ENCODE peak calls at places on chromosomes 12 and 14, in four cellular contexts. E is thoracic aorta, Z is endothelial cell, J is mesothelial cell of epicardium. P is an unnamed sample.

GRCh38 chr14:37443461-37443860 is 151.6 kb downstream of the FOXA1 start:
- DNase-seq in E (no peak), Z (no peak), J (no peak), P (no peak)

GRCh38 chr12:19826988-19827550 is 387.8 kb downstream of the AEBP2 start:
- DNase-seq in E (no peak), Z (no peak), J (no peak), P (no peak)

GRCh38 chr12:79083181-79083580 is 218.6 kb downstream of the SYT1 start:
- DNase-seq in E (no peak), Z (no peak), J (no peak), P (no peak)

GRCh38 chr12:62934799-62935674 is at the start of gene PPM1H:
- DNase-seq in E (no peak), Z (peak; percentile 88), J (peak; percentile 53), P (peak; percentile 66)

GRCh38 chr12:120290541-120291312 is 976 bp downstream of the RNU4-2 start:
- DNase-seq in E (no peak), Z (peak; percentile 43), J (no peak), P (peak; percentile 29)

GRCh38 chr14:32941668-32942065 is 3.0 kb downstream of the NPAS3 start:
- DNase-seq in E (no peak), Z (no peak), J (no peak), P (no peak)

GRCh38 chr12:34295366-34296142 is 273.3 kb downstream of the ALG10 start:
- DNase-seq in E (no peak), Z (no peak), J (peak; percentile 11), P (no peak)

GRCh38 chr12:62588916-62589315 is 122.3 kb downstream of the MON2 start:
- DNase-seq in E (no peak), Z (no peak), J (no peak), P (no peak)

GRCh38 chr12:65658360-65658759 is 165.9 kb upstream of the HMGA2 start:
- DNase-seq in E (no peak), Z (no peak), J (no peak), P (no peak)

GRCh38 chr14:70707138-70708038 is 65.7 kb downstream of the TTC9 start:
- DNase-seq in E (no peak), Z (no peak), J (no peak), P (no peak)

GRCh38 chr12:14216405-14217294 is 148.8 kb upstream of the ATF7IP start:
- DNase-seq in E (no peak), Z (no peak), J (no peak), P (no peak)

GRCh38 chr14:51860836-51861583 is 598 bp downstream of the GNG2 start:
- DNase-seq in E (no peak), Z (no peak), J (no peak), P (no peak)

GRCh38 chr12:90546511-90546910 is 408.5 kb downstream of the CCER1 start:
- DNase-seq in E (no peak), Z (no peak), J (no peak), P (no peak)

GRCh38 chr12:11814362-11814761 is 164.9 kb downstream of the ETV6 start:
- DNase-seq in E (no peak), Z (no peak), J (no peak), P (no peak)

GRCh38 chr14:50039734-50040400 is 76.5 kb downstream of the VCPKMT start:
- DNase-seq in E (no peak), Z (no peak), J (no peak), P (no peak)

GRCh38 chr14:21264025-21264801 is 5.0 kb downstream of the HNRNPC start:
- DNase-seq in E (no peak), Z (no peak), J (no peak), P (no peak)

GRCh38 chr12:26028953-26029740 is 70.7 kb downstream of the RASSF8 start:
- DNase-seq in E (no peak), Z (peak; percentile 45), J (no peak), P (peak; percentile 43)

GRCh38 chr14:79568566-79568965 is 642.7 kb downstream of the DIO2 start:
- DNase-seq in E (no peak), Z (no peak), J (no peak), P (no peak)

GRCh38 chr14:103122578-103123127 is 608 bp upstream of the TNFAIP2 start:
- DNase-seq in E (no peak), Z (peak; percentile 52), J (no peak), P (no peak)

GRCh38 chr14:103124501-103125001 is 1.3 kb downstream of the TNFAIP2 start:
- DNase-seq in E (no peak), Z (no peak), J (peak; percentile 17), P (no peak)

GRCh38 chr14:103123634-103124500 is 606 bp downstream of the TNFAIP2 start:
- DNase-seq in E (no peak), Z (peak; percentile 62), J (peak; percentile 14), P (no peak)

GRCh38 chr14:103121846-103122577 is 1.2 kb upstream of the TNFAIP2 start:
- DNase-seq in E (no peak), Z (peak; percentile 79), J (peak; percentile 82), P (no peak)

GRCh38 chr14:103123128-103123633 is at the start of gene TNFAIP2:
- DNase-seq in E (no peak), Z (peak; percentile 58), J (no peak), P (no peak)
- TF ChIP-seq CTCF in E (no peak), Z (no peak), J (no peak), P (no peak)

GRCh38 chr12:22978962-22979361 is 354.0 kb downstream of the ETNK1 start:
- DNase-seq in E (no peak), Z (no peak), J (no peak), P (no peak)

GRCh38 chr12:22979854-22980253 is 354.9 kb downstream of the ETNK1 start:
- DNase-seq in E (no peak), Z (no peak), J (no peak), P (no peak)

GRCh38 chr12:22982635-22983034 is 357.7 kb downstream of the ETNK1 start:
- DNase-seq in E (no peak), Z (no peak), J (no peak), P (no peak)

GRCh38 chr12:22986997-22987396 is 362.0 kb downstream of the ETNK1 start:
- DNase-seq in E (no peak), Z (no peak), J (no peak), P (no peak)

GRCh38 chr12:22981711-22982110 is 356.7 kb downstream of the ETNK1 start:
- DNase-seq in E (no peak), Z (no peak), J (no peak), P (no peak)
- TF ChIP-seq CTCF in E (no peak), Z (no peak), J (no peak), P (no peak)

DNA sequence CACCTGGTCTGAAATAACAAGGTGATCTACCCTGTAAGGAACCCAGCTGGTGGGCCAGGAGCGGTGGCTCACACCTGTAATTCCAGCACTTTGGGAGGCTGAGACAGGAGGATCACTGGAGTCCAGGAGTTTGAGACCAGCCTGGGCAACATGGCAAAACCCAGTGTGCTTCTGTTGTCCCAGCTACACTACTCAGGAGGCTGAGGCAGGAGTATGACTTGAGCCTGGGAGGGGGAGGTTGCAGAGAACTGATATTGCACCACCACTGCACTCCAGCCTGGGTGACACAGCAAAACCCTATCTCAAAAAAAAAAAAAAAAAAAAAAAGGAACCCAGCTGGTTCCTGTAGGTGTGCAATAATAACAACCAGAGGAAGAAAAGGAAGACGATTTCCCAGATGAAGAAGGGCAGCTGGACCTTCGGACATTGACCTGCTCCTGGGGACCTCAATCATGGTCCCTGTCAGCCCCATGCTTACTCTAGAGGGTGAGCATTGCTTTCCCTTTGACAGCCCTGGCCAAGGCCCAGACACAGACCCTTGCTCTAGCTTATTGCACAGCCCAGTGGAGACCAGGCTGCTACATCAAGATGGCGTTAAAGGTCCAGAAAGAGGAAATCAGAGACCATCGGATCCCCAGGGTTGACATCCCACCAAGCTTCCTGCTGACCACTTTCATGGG is 5.4 kb downstream of the FOS start:
- DNase-seq in E (no peak), Z (no peak), J (no peak), P (no peak)
- TF ChIP-seq CTCF in E (no peak), Z (no peak), J (no peak), P (no peak)

DNA sequence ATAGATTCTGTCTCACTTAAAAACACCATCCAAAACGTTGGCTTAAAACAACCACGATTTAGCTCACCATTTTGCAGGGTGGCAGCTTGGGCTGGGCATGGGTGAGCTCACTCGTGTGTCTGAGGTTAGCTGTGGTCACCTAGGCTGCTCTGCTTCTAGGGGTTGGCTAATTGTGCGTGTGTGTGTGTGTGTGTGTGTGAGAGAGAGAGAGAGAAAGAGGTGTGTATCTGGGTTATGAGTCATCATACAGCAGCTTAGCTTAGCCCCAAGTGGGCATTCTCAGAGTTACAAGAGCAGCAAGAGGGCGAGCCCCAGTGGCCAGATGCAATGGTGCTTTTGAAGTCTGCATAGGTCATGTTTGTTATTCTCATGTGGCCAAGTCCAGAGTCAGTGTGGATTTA is 6.0 kb downstream of the FBXW8 start:
- DNase-seq in E (no peak), Z (no peak), J (no peak), P (no peak)
- TF ChIP-seq CTCF in E (no peak), Z (no peak), J (no peak), P (no peak)

DNA sequence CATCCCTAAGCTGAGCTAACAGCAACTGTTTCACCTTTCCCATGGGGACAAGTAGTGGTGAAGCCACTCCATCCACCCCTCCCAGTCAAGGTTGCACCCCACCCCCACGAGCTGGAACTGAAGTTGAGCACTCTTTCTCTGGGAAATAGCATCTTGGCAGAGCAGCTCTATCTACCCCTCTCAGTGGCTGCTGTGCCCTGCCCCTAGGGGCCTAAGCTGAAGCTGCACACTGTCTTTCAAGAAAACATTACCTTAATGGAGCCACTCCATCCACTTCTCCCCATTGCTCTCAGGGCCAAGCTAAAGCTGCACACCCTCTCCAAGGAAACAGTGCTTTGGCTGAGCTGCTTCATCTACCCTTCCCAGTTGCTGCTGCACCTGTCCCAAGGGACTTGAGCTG is 170.6 kb upstream of the CCDC196 start:
- DNase-seq in E (no peak), Z (no peak), J (no peak), P (no peak)
- TF ChIP-seq CTCF in E (no peak), Z (peak; percentile 16), J (no peak), P (no peak)

GRCh38 chr12:64056741-64057140 is 165.4 kb downstream of the KICS2 start:
- DNase-seq in E (no peak), Z (no peak), J (no peak), P (no peak)

GRCh38 chr12:64054156-64054555 is 167.9 kb downstream of the KICS2 start:
- DNase-seq in E (no peak), Z (no peak), J (no peak), P (no peak)

GRCh38 chr12:64053117-64053516 is 169.0 kb downstream of the KICS2 start:
- DNase-seq in E (no peak), Z (no peak), J (no peak), P (no peak)

DNA sequence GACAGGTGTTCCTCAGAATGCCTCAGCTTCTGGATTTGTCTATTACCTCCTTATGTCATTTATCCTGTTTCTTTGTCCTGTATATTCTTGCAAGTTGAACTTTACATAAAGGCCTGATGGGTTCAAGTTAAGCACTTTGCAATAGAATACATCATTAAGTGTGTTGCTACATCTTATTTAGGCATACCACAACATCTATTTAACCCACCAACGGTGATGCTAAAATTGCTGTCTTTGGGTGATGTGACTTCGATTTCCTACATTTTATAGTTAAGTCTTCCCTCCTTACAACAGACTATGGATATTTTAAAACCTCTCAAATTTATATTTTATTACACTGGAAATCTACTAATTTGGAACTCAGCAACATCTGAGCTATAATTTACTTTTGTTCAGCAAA is 171.0 kb downstream of the KICS2 start:
- DNase-seq in E (no peak), Z (no peak), J (no peak), P (no peak)
- TF ChIP-seq CTCF in E (no peak), Z (no peak), J (no peak), P (no peak)

GRCh38 chr12:115895247-115895646 is 382.2 kb downstream of the MED13L start:
- DNase-seq in E (no peak), Z (no peak), J (no peak), P (no peak)
- TF ChIP-seq CTCF in E (no peak), Z (peak; percentile 56), J (peak; percentile 22), P (peak; percentile 53)